ENCODE peak calls at places on chromosomes 11 and 22, in ten cellular contexts. D is fibroblast of pulmonary artery, W is GM10248, C is lower lobe of right lung, G is nephron progenitor cell, H is psoas muscle, B is foreskin fibroblast, U is endothelial cell, F is mesothelial cell of epicardium, K is omental fat pad. T is an unnamed sample.

GRCh38 chr11:102267602-102268001 is 49.7 kb upstream of the BIRC3 start:
- DNase-seq in D (peak), W (no peak), C (no peak), G (no peak), H (no peak), B (peak), U (no peak), F (no peak), K (no peak), T (no peak)

GRCh38 chr11:57134284-57134683 is 47.5 kb upstream of the LRRC55 start:
- DNase-seq in D (no peak), W (no peak), C (no peak), G (no peak), H (no peak), B (no peak), U (no peak), F (no peak), K (no peak), T (no peak)

GRCh38 chr11:119590651-119591308 is 138.2 kb downstream of the NECTIN1 start:
- DNase-seq in D (no peak), W (no peak), C (no peak), G (no peak), H (no peak), B (no peak), U (no peak), F (no peak), K (no peak), T (no peak)

GRCh38 chr22:41801886-41802285 is 1.4 kb downstream of the CCDC134 start:
- DNase-seq in D (no peak), W (no peak), C (no peak), G (no peak), H (no peak), B (no peak), U (no peak), F (no peak), K (no peak), T (no peak)

GRCh38 chr22:30922151-30922611 is 46.4 kb downstream of the MORC2 start:
- DNase-seq in D (peak), W (peak), C (peak), G (no peak), H (peak), B (peak), U (no peak), F (no peak), K (no peak), T (peak)

GRCh38 chr11:34185926-34186841 is 80.8 kb downstream of the NAT10 start:
- DNase-seq in D (peak), W (no peak), C (no peak), G (no peak), H (no peak), B (no peak), U (peak), F (no peak), K (no peak), T (no peak)

GRCh38 chr11:1139441-1140066 is 18.2 kb upstream of the MUC5AC start:
- DNase-seq in D (no peak), W (no peak), C (no peak), G (peak), H (no peak), B (peak), U (no peak), F (no peak), K (peak), T (no peak)

GRCh38 chr11:117879516-117880480 is 3.3 kb upstream of the FXYD6 start:
- DNase-seq in D (no peak), W (no peak), C (no peak), G (no peak), H (no peak), B (no peak), U (no peak), F (peak), K (no peak), T (no peak)

GRCh38 chr11:360326-361280 is 8.7 kb upstream of the B4GALNT4 start:
- DNase-seq in D (no peak), W (no peak), C (no peak), G (no peak), H (no peak), B (no peak), U (no peak), F (no peak), K (no peak), T (no peak)

GRCh38 chr11:111189466-111189865 is 56.1 kb upstream of the POU2AF2 start:
- DNase-seq in D (no peak), W (no peak), C (no peak), G (no peak), H (no peak), B (peak), U (no peak), F (no peak), K (no peak), T (no peak)

GRCh38 chr11:84628871-84629625 is 998.1 kb downstream of the DLG2 start:
- DNase-seq in D (no peak), W (no peak), C (no peak), G (no peak), H (no peak), B (no peak), U (no peak), F (no peak), K (no peak), T (no peak)

GRCh38 chr11:12165237-12165875 is 55.0 kb downstream of the MICAL2 start:
- DNase-seq in D (no peak), W (no peak), C (no peak), G (no peak), H (no peak), B (no peak), U (no peak), F (no peak), K (no peak), T (no peak)

GRCh38 chr11:46389450-46390330 is 1.9 kb downstream of the CHRM4 start:
- DNase-seq in D (peak), W (peak), C (peak), G (peak), H (peak), B (peak), U (peak), F (peak), K (no peak), T (peak)

GRCh38 chr11:61404641-61405040 is 12.3 kb downstream of the TMEM216 start:
- DNase-seq in D (no peak), W (no peak), C (no peak), G (no peak), H (no peak), B (no peak), U (no peak), F (no peak), K (no peak), T (no peak)

GRCh38 chr11:114083256-114084252 is 24.0 kb downstream of the ZBTB16 start:
- DNase-seq in D (no peak), W (no peak), C (no peak), G (no peak), H (no peak), B (no peak), U (no peak), F (no peak), K (no peak), T (peak)

GRCh38 chr11:66126064-66126463 is 56.0 kb downstream of the PACS1 start:
- DNase-seq in D (no peak), W (no peak), C (no peak), G (no peak), H (no peak), B (no peak), U (no peak), F (no peak), K (no peak), T (no peak)

GRCh38 chr11:66124564-66124963 is 54.5 kb downstream of the PACS1 start:
- DNase-seq in D (peak), W (no peak), C (no peak), G (no peak), H (no peak), B (peak), U (no peak), F (no peak), K (no peak), T (no peak)

GRCh38 chr11:66123902-66124301 is 53.8 kb downstream of the PACS1 start:
- DNase-seq in D (no peak), W (no peak), C (no peak), G (no peak), H (no peak), B (no peak), U (no peak), F (no peak), K (no peak), T (peak)

GRCh38 chr11:66130978-66131377 is 60.9 kb downstream of the PACS1 start:
- DNase-seq in D (no peak), W (no peak), C (no peak), G (no peak), H (no peak), B (no peak), U (no peak), F (no peak), K (no peak), T (no peak)

GRCh38 chr11:66126808-66127555 is 56.9 kb downstream of the PACS1 start:
- DNase-seq in D (peak), W (peak), C (peak), G (peak), H (peak), B (peak), U (peak), F (peak), K (no peak), T (no peak)
- TF ChIP-seq CTCF in D (peak), W (no peak), C (no peak), G (no peak), H (no peak), B (no peak), U (no peak), F (no peak), K (no peak), T (no peak)

DNA sequence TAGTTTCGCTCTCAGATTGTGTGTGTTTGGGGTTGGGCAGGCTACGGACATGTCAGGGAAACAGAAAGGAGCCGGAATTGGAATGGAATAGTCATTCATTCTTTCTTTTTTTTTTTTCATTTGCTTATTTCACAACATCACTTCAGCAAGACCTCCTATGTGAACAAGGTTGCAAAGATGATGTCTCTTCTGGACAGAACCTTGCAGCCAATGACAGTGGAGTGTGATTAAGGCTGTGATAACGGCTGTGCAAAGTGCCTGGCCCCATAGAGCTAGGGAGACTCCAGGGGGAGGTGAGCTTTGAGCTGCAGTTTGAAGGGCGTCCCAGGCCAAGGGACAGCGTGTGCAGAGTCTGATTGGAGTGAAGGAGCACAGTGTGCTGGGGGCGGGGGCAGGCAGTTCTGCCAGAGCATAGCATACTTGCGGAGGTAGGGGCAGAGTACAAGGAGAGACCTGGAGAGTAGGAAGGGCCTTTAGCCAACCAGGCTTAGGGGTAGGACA is 3.4 kb downstream of the TIGD3 start:
- DNase-seq in D (peak), W (no peak), C (no peak), G (no peak), H (no peak), B (no peak), U (no peak), F (no peak), K (no peak), T (no peak)
- TF ChIP-seq CTCF in D (no peak), W (no peak), C (no peak), G (no peak), H (no peak), B (no peak), U (no peak), F (no peak), K (no peak), T (no peak)

DNA sequence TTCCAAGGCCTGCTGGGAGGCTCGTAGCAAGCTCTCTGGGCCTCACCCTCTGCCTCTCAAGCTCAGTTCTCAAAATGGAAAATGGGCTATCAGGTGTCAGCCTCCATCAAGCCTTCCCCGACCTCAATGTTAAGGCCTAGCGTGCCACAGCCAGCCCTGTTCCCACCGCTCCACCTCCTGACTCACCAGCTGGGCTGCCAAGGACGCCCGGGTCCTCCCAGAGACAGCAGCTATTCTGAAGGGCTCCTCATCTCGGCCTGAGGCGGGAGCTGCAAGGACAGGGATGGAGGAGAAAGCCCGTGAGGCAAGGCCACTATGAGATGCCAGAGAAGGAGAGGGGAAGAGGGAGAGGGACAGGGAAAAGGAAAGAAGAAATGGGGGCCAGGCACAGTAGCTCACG is 19.9 kb downstream of the ARAP1 start:
- DNase-seq in D (no peak), W (no peak), C (no peak), G (no peak), H (peak), B (no peak), U (no peak), F (no peak), K (no peak), T (no peak)
- TF ChIP-seq CTCF in D (no peak), W (no peak), C (no peak), G (no peak), H (no peak), B (no peak), U (no peak), F (no peak), K (no peak), T (no peak)

GRCh38 chr22:50536231-50536630 is 6.4 kb upstream of the TYMP start:
- DNase-seq in D (no peak), W (no peak), C (no peak), G (no peak), H (no peak), B (no peak), U (no peak), F (no peak), K (no peak), T (no peak)
- TF ChIP-seq CTCF in D (no peak), W (no peak), C (no peak), G (no peak), H (no peak), B (no peak), U (no peak), F (no peak), K (no peak), T (no peak)